ENCODE peak calls at places on chromosomes 7 and 10, in ten cellular contexts. B is NCI-H460; I is HL-60; R is T-cell; N is pancreas; D is Jurkat, Clone E6-1; S is hepatic stellate cell; V is cardiac muscle cell; Z is left lobe of liver; K is GDM1. X is an unnamed sample.

GRCh38 chr7:149559711-149560110 is 62.1 kb upstream of the ZNF746 start:
- DNase-seq in B (no peak), I (no peak), R (no peak), N (no peak), D (no peak), S (peak; percentile 6), V (no peak), Z (no peak), K (no peak), X (no peak)

GRCh38 chr10:87658858-87659555 is 671 bp upstream of the PAPSS2 start:
- DNase-seq in B (peak; percentile 56), I (no peak), R (no peak), N (no peak), D (no peak), S (no peak), V (peak; percentile 47), Z (no peak), K (no peak), X (no peak)

GRCh38 chr7:52961084-52961483 is 74.3 kb upstream of the POM121L12 start:
- DNase-seq in B (no peak), I (no peak), R (no peak), N (no peak), D (no peak), S (no peak), V (peak; percentile 82), Z (no peak), K (no peak), X (no peak)

GRCh38 chr7:131027287-131027773 is 293.3 kb upstream of the KLF14 start:
- DNase-seq in B (no peak), I (peak; percentile 68), R (peak; percentile 35), N (no peak), D (no peak), S (no peak), V (no peak), Z (no peak), K (no peak), X (no peak)

GRCh38 chr10:14571866-14572507 is 202.7 kb downstream of the FAM107B start:
- DNase-seq in B (no peak), I (no peak), R (peak; percentile 79), N (no peak), D (peak; percentile 82), S (no peak), V (no peak), Z (peak; percentile 91), K (no peak), X (peak; percentile 93)

GRCh38 chr10:73819513-73820093 is 8.2 kb upstream of the NDST2 start:
- DNase-seq in B (no peak), I (no peak), R (no peak), N (peak; percentile 96), D (no peak), S (no peak), V (no peak), Z (peak; percentile 97), K (no peak), X (peak; percentile 87)

GRCh38 chr10:14089556-14090297 is 241.0 kb downstream of the FRMD4A start:
- DNase-seq in B (no peak), I (no peak), R (no peak), N (no peak), D (no peak), S (no peak), V (no peak), Z (no peak), K (no peak), X (no peak)

GRCh38 chr10:116113721-116114501 is 159.1 kb downstream of the GFRA1 start:
- DNase-seq in B (no peak), I (no peak), R (no peak), N (no peak), D (no peak), S (no peak), V (no peak), Z (peak; percentile 32), K (no peak), X (no peak)

GRCh38 chr7:142376356-142376997 is 118.6 kb upstream of the PRSS58 start:
- DNase-seq in B (no peak), I (peak; percentile 52), R (no peak), N (no peak), D (no peak), S (no peak), V (no peak), Z (no peak), K (peak; percentile 42), X (no peak)

GRCh38 chr10:132450825-132451505 is 54.0 kb downstream of the PWWP2B start:
- DNase-seq in B (no peak), I (no peak), R (no peak), N (peak; percentile 75), D (no peak), S (no peak), V (no peak), Z (no peak), K (no peak), X (no peak)

GRCh38 chr10:73517166-73517888 is 21.5 kb upstream of the PPP3CB start:
- DNase-seq in B (no peak), I (no peak), R (no peak), N (no peak), D (no peak), S (peak; percentile 35), V (no peak), Z (no peak), K (no peak), X (no peak)

GRCh38 chr10:97888641-97889262 is 39.1 kb downstream of the GOLGA7B start:
- DNase-seq in B (peak; percentile 44), I (no peak), R (no peak), N (no peak), D (no peak), S (no peak), V (no peak), Z (no peak), K (no peak), X (peak; percentile 86)

X was measured in upper lobe of left lung.